ENCODE peak calls at places on chromosome 5, in ten cellular contexts. Y, Q, C, E, N, F, V, L, A and Z are unnamed samples.

GRCh38 chr5:61386062-61386800 is 54.2 kb downstream of the ZSWIM6 start:
- DNase-seq in Y (no peak), Q (no peak), C (no peak), E (no peak), N (no peak), F (no peak), V (no peak), L (peak), A (no peak), Z (no peak)

GRCh38 chr5:8825161-8825757 is 720.6 kb downstream of the SEMA5A start:
- DNase-seq in Y (no peak), Q (no peak), C (no peak), E (no peak), N (no peak), F (peak), V (no peak), L (no peak), A (no peak), Z (no peak)

GRCh38 chr5:109718216-109718615 is 28.5 kb downstream of the MAN2A1 start:
- DNase-seq in Y (no peak), Q (no peak), C (no peak), E (no peak), N (no peak), F (peak), V (no peak), L (no peak), A (no peak), Z (no peak)

GRCh38 chr5:112616812-112617547 is 120.7 kb upstream of the APC start:
- DNase-seq in Y (no peak), Q (no peak), C (no peak), E (no peak), N (no peak), F (no peak), V (no peak), L (no peak), A (no peak), Z (no peak)

GRCh38 chr5:152221721-152222629 is 183.1 kb downstream of the NMUR2 start:
- DNase-seq in Y (peak), Q (no peak), C (no peak), E (no peak), N (no peak), F (no peak), V (no peak), L (no peak), A (no peak), Z (no peak)

GRCh38 chr5:163379298-163380155 is 57.9 kb upstream of the CCNG1 start:
- DNase-seq in Y (no peak), Q (no peak), C (no peak), E (no peak), N (peak), F (peak), V (no peak), L (peak), A (no peak), Z (no peak)

GRCh38 chr5:56561-57290 is 35.2 kb upstream of the PLEKHG4B start:
- DNase-seq in Y (no peak), Q (no peak), C (no peak), E (peak), N (peak), F (peak), V (no peak), L (no peak), A (no peak), Z (no peak)

GRCh38 chr5:98763001-98763630 is 10.3 kb upstream of the RGMB start:
- DNase-seq in Y (no peak), Q (no peak), C (no peak), E (no peak), N (peak), F (peak), V (no peak), L (peak), A (no peak), Z (no peak)

GRCh38 chr5:179065703-179066102 is 5.5 kb downstream of the ZNF354C start:
- DNase-seq in Y (no peak), Q (no peak), C (no peak), E (no peak), N (no peak), F (no peak), V (no peak), L (no peak), A (no peak), Z (no peak)

GRCh38 chr5:173453167-173453566 is 125.0 kb upstream of the STC2 start:
- DNase-seq in Y (no peak), Q (no peak), C (no peak), E (no peak), N (no peak), F (peak), V (no peak), L (no peak), A (no peak), Z (no peak)

GRCh38 chr5:148660346-148660660 is 6.0 kb upstream of the HTR4 start:
- DNase-seq in Y (no peak), Q (no peak), C (no peak), E (no peak), N (no peak), F (no peak), V (no peak), L (no peak), A (no peak), Z (no peak)

GRCh38 chr5:156208271-156208670 is 118.7 kb upstream of the SGCD start:
- DNase-seq in Y (no peak), Q (no peak), C (no peak), E (peak), N (no peak), F (peak), V (no peak), L (no peak), A (no peak), Z (no peak)

GRCh38 chr5:176883700-176884570 is 15.2 kb downstream of the HK3 start:
- DNase-seq in Y (no peak), Q (no peak), C (no peak), E (no peak), N (no peak), F (no peak), V (no peak), L (no peak), A (no peak), Z (no peak)

GRCh38 chr5:1948111-1948510 is 65.4 kb upstream of the IRX4 start:
- DNase-seq in Y (no peak), Q (no peak), C (no peak), E (no peak), N (no peak), F (no peak), V (no peak), L (no peak), A (no peak), Z (no peak)